ENCODE peak calls at places on chromosomes 6 and 20, in six cellular contexts. O is upper lobe of right lung, A is AG04449, K is fibroblast of lung, E is hepatocyte, D is MM.1S. I is an unnamed sample.

GRCh38 chr6:16711551-16712249 is 49.6 kb downstream of the ATXN1 start:
- DNase-seq in K (no peak), E (peak; percentile 33), O (no peak), A (no peak), D (no peak), I (no peak)

GRCh38 chr6:111646942-111647341 is 41.3 kb upstream of the TRAF3IP2 start:
- DNase-seq in D (no peak), O (no peak), E (no peak), K (no peak), A (no peak), I (no peak)

GRCh38 chr6:51644426-51644825 is 443.0 kb downstream of the PKHD1 start:
- DNase-seq in E (no peak), K (peak; percentile 1), O (no peak), A (no peak), D (no peak), I (no peak)

GRCh38 chr6:40545954-40546353 is 41.2 kb downstream of the LRFN2 start:
- DNase-seq in D (no peak), A (no peak), E (no peak), K (no peak), O (peak; percentile 9), I (no peak)

GRCh38 chr20:47568019-47568418 is 66.3 kb downstream of the NCOA3 start:
- DNase-seq in A (peak; percentile 67), D (no peak), E (peak; percentile 28), O (no peak), K (peak; percentile 99), I (peak; percentile 79)

GRCh38 chr6:105936972-105937371 is 149.2 kb upstream of the PRDM1 start:
- DNase-seq in A (no peak), E (no peak), K (no peak), O (no peak), D (no peak), I (no peak)

GRCh38 chr6:41655706-41656668 is 17.7 kb downstream of the MDFI start:
- DNase-seq in D (no peak), O (no peak), E (peak; percentile 35), K (peak; percentile 59), A (peak; percentile 12), I (no peak)

GRCh38 chr6:142207265-142207877 is 60.3 kb downstream of the VTA1 start:
- DNase-seq in E (peak; percentile 51), A (no peak), D (peak; percentile 12), O (no peak), K (peak; percentile 36), I (peak; percentile 16)

GRCh38 chr20:36465109-36466080 is 75.9 kb upstream of the MYL9 start:
- DNase-seq in A (no peak), D (peak; percentile 23), K (peak; percentile 89), E (peak; percentile 70), O (no peak), I (peak; percentile 79)

GRCh38 chr20:13261460-13262301 is 40.6 kb downstream of the ISM1 start:
- DNase-seq in A (no peak), E (peak; percentile 63), O (no peak), D (peak; percentile 54), K (peak; percentile 9), I (no peak)

GRCh38 chr20:54940471-54940870 is 465.1 kb downstream of the DOK5 start:
- DNase-seq in A (no peak), D (no peak), K (no peak), E (no peak), O (no peak), I (no peak)

GRCh38 chr20:19756756-19757486 is 1.1 kb upstream of the RIN2 start:
- DNase-seq in D (no peak), E (no peak), A (no peak), O (no peak), K (no peak), I (no peak)

GRCh38 chr6:2804516-2804915 is 37.1 kb downstream of the SERPINB1 start:
- DNase-seq in D (no peak), K (no peak), A (no peak), E (no peak), O (no peak), I (no peak)

GRCh38 chr20:63947638-63948456 is 8.4 kb downstream of the UCKL1 start:
- DNase-seq in K (no peak), A (no peak), E (no peak), O (no peak), D (no peak), I (no peak)

GRCh38 chr6:16505711-16506362 is 255.4 kb downstream of the ATXN1 start:
- DNase-seq in O (no peak), E (peak; percentile 59), D (no peak), A (no peak), K (peak; percentile 81), I (peak; percentile 40)

GRCh38 chr6:41698350-41698781 is 37.0 kb downstream of the TFEB start:
- DNase-seq in E (no peak), K (peak; percentile 98), O (no peak), A (peak; percentile 95), D (no peak), I (peak; percentile 87)

GRCh38 chr6:131963063-131963462 is 11.9 kb upstream of the CCN2 start:
- DNase-seq in A (no peak), K (no peak), E (no peak), D (no peak), O (no peak), I (no peak)

GRCh38 chr6:131958551-131959470 is 7.6 kb upstream of the CCN2 start:
- DNase-seq in E (peak; percentile 72), D (no peak), O (no peak), A (no peak), K (peak; percentile 40), I (no peak)

GRCh38 chr6:131958095-131958494 is 6.9 kb upstream of the CCN2 start:
- DNase-seq in E (no peak), K (no peak), A (no peak), D (no peak), O (no peak), I (no peak)

GRCh38 chr6:131955876-131956275 is 4.7 kb upstream of the CCN2 start:
- DNase-seq in E (no peak), O (no peak), D (no peak), K (no peak), A (no peak), I (no peak)

DNA sequence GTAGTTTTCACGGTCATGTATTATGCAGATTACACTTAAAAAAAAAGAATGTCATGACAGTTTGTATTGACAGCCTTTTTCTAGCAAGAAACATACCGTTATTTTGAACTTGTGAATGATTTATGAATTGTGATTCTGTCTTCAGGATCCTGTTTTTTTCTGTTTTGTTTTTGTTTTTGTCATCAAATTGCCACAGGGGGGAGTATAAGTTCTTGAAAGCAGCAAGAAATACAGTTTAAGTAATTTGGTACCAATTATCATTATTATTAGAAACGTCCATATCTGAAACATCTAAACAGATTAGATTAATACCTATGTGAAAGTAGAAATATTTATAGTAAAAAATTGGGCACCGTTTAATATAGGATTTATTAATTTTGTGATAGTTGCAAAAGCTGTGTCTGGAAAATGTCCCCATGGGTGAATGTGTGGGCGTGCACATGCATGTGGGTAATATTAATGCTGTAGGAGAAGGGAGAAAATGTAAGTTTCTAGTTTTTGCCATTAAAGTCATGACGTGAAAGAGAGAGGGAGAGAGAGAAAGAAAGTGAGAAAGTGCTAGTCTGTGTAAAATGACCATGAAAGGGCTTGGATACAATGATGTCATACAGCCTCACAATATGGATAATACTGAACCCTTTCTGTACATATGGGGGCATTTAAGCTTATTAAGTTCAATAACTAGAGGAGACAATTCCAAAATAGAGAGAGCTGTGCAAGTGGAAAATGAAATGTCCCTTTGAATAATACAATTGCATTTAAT is 9.4 kb upstream of the CCN2 start:
- DNase-seq in E (no peak), O (no peak), A (no peak), D (peak; percentile 17), K (no peak), I (no peak)
- TF ChIP-seq CTCF in E (peak; percentile 36), O (no peak), A (no peak), D (peak; percentile 38), K (peak; percentile 33), I (peak; percentile 17)

DNA sequence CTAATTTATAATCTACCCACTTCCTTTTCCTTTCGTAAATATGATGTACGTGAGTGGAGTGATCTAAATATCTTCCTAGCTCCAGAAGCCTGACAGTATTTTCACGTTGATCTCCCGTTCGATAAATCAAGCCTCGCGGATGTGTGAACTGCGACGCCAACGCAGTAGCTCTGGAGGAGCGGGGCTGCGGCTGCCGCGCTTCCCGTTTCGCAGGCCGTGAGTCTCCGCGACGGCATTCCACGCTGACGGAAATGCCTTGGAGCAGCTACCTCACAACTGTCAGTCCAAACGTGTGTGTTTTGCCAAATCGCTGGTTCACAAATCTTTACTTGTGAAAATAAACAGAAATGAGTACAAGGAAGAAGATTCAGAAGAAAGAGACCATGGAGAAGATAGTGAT is 41.2 kb downstream of the BTBD3 start:
- DNase-seq in D (no peak), E (no peak), K (peak; percentile 3), O (no peak), A (no peak), I (no peak)
- H3K4me3 ChIP-seq in D (no peak overlapping the region), E (no peak overlapping the region), K (no peak overlapping the region), O (no peak overlapping the region), A (no peak overlapping the region), I (no peak overlapping the region)

GRCh38 chr6:104484626-104485025 is 375.1 kb downstream of the HACE1 start:
- DNase-seq in O (no peak), D (no peak), K (no peak), E (no peak), A (no peak), I (no peak)

GRCh38 chr6:104484191-104484590 is 375.5 kb downstream of the HACE1 start:
- DNase-seq in K (no peak), E (no peak), O (no peak), D (no peak), A (no peak), I (no peak)

GRCh38 chr6:104477569-104477968 is 382.1 kb downstream of the HACE1 start:
- DNase-seq in E (no peak), A (no peak), K (no peak), O (no peak), D (no peak), I (no peak)

GRCh38 chr6:104486003-104486402 is 373.7 kb downstream of the HACE1 start:
- DNase-seq in K (no peak), O (no peak), A (no peak), E (no peak), D (no peak), I (no peak)

GRCh38 chr6:104483225-104483834 is 376.4 kb downstream of the HACE1 start:
- DNase-seq in A (no peak), K (no peak), D (no peak), O (no peak), E (peak; percentile 27), I (no peak)
- TF ChIP-seq CTCF in A (no peak), K (no peak), D (peak; percentile 27), O (peak; percentile 34), E (peak; percentile 64), I (no peak)

GRCh38 chr6:149060300-149060984 is 257.1 kb upstream of the TAB2 start:
- DNase-seq in D (no peak), E (no peak), O (no peak), K (no peak), A (no peak), I (no peak)
- H3K4me3 ChIP-seq in D (no peak overlapping the region), E (no peak overlapping the region), O (no peak overlapping the region), K (no peak overlapping the region), A (no peak overlapping the region), I (no peak overlapping the region)

GRCh38 chr6:99282479-99283062 is 66.9 kb downstream of the FAXC start:
- DNase-seq in A (no peak), K (peak; percentile 16), E (peak; percentile 36), O (no peak), D (peak; percentile 15), I (no peak)
- TF ChIP-seq CTCF in A (peak; percentile 30), K (peak; percentile 64), E (peak; percentile 65), O (peak; percentile 34), D (peak; percentile 51), I (peak; percentile 43)

GRCh38 chr6:12296604-12297003 is 6.4 kb downstream of the EDN1 start:
- DNase-seq in O (no peak), E (no peak), D (no peak), K (no peak), A (no peak), I (no peak)
- H3K4me3 ChIP-seq in O (no peak overlapping the region), E (no peak overlapping the region), D (no peak overlapping the region), K (no peak overlapping the region), A (no peak overlapping the region), I (no peak overlapping the region)

I was measured in AG09309.